ENCODE peak calls at places on chromosomes 4 and X, in eight cellular contexts. O is lower leg skin, G is GM06990, P is body of pancreas, K is HFFc6, H is GM20000, B is HCT116, F is suprapubic skin. Y is an unnamed sample.

GRCh38 chrX:24659646-24660045 is 12.5 kb upstream of the PCYT1B start:
- DNase-seq in O (no peak), G (no peak), P (no peak), K (no peak), H (no peak), B (no peak), F (no peak), Y (no peak)

GRCh38 chr4:3783691-3784306 is 17.6 kb downstream of the ADRA2C start:
- DNase-seq in O (no peak), G (no peak), P (peak), K (no peak), H (no peak), B (no peak), F (no peak), Y (peak)

GRCh38 chr4:128574706-128575105 is 234.8 kb upstream of the JADE1 start:
- DNase-seq in O (no peak), G (peak), P (peak), K (peak), H (peak), B (peak), F (no peak), Y (peak)

GRCh38 chrX:41459714-41460113 is 12.6 kb downstream of the NYX start:
- DNase-seq in O (no peak), G (no peak), P (no peak), K (no peak), H (no peak), B (no peak), F (no peak), Y (no peak)

GRCh38 chrX:65690057-65690855 is 22.8 kb downstream of the MSN start:
- DNase-seq in O (no peak), G (no peak), P (no peak), K (peak), H (no peak), B (no peak), F (no peak), Y (no peak)

GRCh38 chrX:150503898-150504219 is 64.6 kb upstream of the MTM1 start:
- DNase-seq in O (peak), G (no peak), P (peak), K (peak), H (no peak), B (no peak), F (no peak), Y (no peak)

GRCh38 chr4:169621754-169622481 is 1.5 kb downstream of the CLCN3 start:
- DNase-seq in O (no peak), G (peak), P (peak), K (peak), H (no peak), B (no peak), F (no peak), Y (no peak)

GRCh38 chr4:2936773-2937145 is 26.4 kb downstream of the NOP14 start:
- DNase-seq in O (peak), G (peak), P (no peak), K (peak), H (peak), B (no peak), F (peak), Y (no peak)

GRCh38 chrX:960821-961220 is 251.6 kb downstream of the CRLF2 start:
- DNase-seq in O (peak), G (no peak), P (no peak), K (no peak), H (no peak), B (no peak), F (no peak), Y (no peak)

GRCh38 chr4:43843501-43843900 is 605.1 kb downstream of the KCTD8 start:
- DNase-seq in O (no peak), G (no peak), P (no peak), K (no peak), H (no peak), B (no peak), F (no peak), Y (no peak)

GRCh38 chrX:154305481-154306205 is 10.0 kb downstream of the TKTL1 start:
- DNase-seq in O (no peak), G (no peak), P (no peak), K (no peak), H (no peak), B (no peak), F (no peak), Y (no peak)

GRCh38 chrX:37468111-37468739 is 103.2 kb upstream of the LANCL3 start:
- DNase-seq in O (no peak), G (no peak), P (no peak), K (no peak), H (no peak), B (no peak), F (no peak), Y (no peak)

GRCh38 chr4:87973283-87974169 is 2.0 kb upstream of the SPP1 start:
- DNase-seq in O (no peak), G (no peak), P (peak), K (peak), H (peak), B (peak), F (no peak), Y (peak)

GRCh38 chr4:13910556-13910955 is 283.0 kb upstream of the BOD1L1 start:
- DNase-seq in O (no peak), G (no peak), P (no peak), K (no peak), H (no peak), B (no peak), F (no peak), Y (no peak)

GRCh38 chr4:37914539-37914938 is 23.7 kb downstream of the TBC1D1 start:
- DNase-seq in O (no peak), G (no peak), P (no peak), K (no peak), H (no peak), B (no peak), F (no peak), Y (no peak)

GRCh38 chrX:41145920-41146608 is 60.8 kb downstream of the USP9X start:
- DNase-seq in O (no peak), G (no peak), P (no peak), K (peak), H (no peak), B (peak), F (no peak), Y (no peak)

GRCh38 chr4:151777471-151777870 is 16.7 kb upstream of the GATB start:
- DNase-seq in O (no peak), G (no peak), P (no peak), K (no peak), H (no peak), B (no peak), F (no peak), Y (no peak)

GRCh38 chr4:54439831-54440243 is 210.7 kb downstream of the PDGFRA start:
- DNase-seq in O (no peak), G (peak), P (peak), K (peak), H (no peak), B (no peak), F (peak), Y (no peak)

GRCh38 chr4:101244349-101244748 is 103.0 kb downstream of the PPP3CA start:
- DNase-seq in O (no peak), G (no peak), P (no peak), K (no peak), H (no peak), B (no peak), F (no peak), Y (no peak)

DNA sequence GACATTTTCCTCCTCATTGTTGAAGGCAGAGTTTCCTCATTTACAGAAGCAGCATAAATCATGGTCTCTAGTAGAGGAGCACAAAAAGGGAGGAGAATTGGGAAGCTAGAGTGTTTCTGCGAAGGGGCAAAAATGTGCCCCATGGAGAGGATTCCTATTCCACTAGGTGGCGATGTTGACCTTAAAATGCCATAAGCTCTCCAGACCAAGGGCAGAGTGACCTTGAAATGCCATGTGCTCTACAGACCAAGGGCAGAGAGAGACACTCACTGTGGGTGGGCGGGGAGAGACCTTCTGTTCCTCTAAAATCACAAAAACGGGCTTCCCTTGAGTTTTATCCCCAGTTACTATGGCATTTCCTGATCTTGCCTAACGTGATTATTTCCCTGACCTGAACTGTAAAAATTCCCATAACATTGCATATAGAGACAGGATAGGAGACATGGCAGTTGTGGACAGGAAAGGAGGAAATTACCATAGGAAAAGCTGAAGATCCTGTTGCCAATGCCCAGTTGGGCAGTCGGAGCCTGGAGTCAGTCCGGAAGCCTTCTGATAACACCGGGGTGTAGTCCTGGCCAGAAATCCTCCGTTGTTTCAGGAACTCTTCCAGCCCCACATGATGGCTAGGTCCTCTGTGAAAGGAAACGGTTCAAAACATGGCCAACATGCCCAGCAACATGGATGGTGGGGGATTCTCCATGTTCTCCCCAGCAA is 567.7 kb downstream of the MAGEB5 start:
- DNase-seq in O (no peak), G (no peak), P (peak), K (no peak), H (peak), B (peak), F (no peak), Y (no peak)
- TF ChIP-seq CTCF in O (no peak), G (peak), P (peak), K (peak), H (peak), B (peak), F (no peak), Y (peak)

GRCh38 chr4:688695-689497 is at the start of gene SLC49A3:
- DNase-seq in O (no peak), G (no peak), P (no peak), K (no peak), H (peak), B (no peak), F (no peak), Y (no peak)
- TF ChIP-seq CTCF in O (no peak), G (no peak), P (no peak), K (no peak), H (no peak), B (no peak), F (no peak), Y (no peak)

GRCh38 chrX:16465081-16465876 is 184.7 kb upstream of the S100G start:
- DNase-seq in O (no peak), G (no peak), P (no peak), K (no peak), H (no peak), B (no peak), F (no peak), Y (no peak)

GRCh38 chrX:16472345-16472744 is 177.6 kb upstream of the S100G start:
- DNase-seq in O (no peak), G (no peak), P (no peak), K (no peak), H (no peak), B (no peak), F (no peak), Y (no peak)

GRCh38 chrX:16474511-16474910 is 175.4 kb upstream of the S100G start:
- DNase-seq in O (no peak), G (no peak), P (no peak), K (no peak), H (no peak), B (no peak), F (no peak), Y (no peak)

GRCh38 chrX:16466640-16467432 is 183.1 kb upstream of the S100G start:
- DNase-seq in O (no peak), G (no peak), P (no peak), K (peak), H (no peak), B (no peak), F (no peak), Y (no peak)

GRCh38 chrX:16469870-16470269 is 180.1 kb upstream of the S100G start:
- DNase-seq in O (no peak), G (no peak), P (no peak), K (no peak), H (no peak), B (no peak), F (no peak), Y (no peak)
- TF ChIP-seq CTCF in O (no peak), G (peak), P (no peak), K (peak), H (no peak), B (peak), F (no peak), Y (no peak)

DNA sequence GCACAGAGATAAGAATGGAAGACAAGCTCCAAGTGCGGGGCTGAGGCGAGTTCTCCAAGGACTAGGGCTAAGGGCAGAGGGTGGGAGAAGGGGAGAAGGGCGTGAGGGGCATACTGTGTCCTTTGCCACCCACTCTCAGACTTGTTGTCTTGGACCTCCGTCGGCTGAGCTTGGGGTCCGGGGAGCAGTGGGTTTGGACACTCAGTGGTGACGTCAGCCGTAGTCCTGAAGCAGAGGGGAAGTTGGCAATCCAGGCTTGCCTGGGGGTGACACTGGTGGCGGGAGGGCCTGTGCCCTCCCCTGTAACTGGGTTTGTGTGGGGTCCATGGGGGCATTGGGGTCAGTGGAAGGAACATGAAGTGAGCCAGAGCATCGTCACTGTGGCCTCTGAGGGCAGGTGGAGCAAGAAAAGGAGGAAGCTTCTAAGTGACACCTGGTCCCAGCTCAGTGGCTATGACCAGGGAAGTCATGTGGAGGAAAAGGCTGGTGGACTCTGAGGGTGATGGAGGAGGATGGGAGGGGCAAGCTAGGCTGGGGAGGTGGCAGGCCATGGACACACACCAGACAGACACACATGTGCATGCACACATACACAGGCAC is 17.6 kb downstream of the CD99 start:
- DNase-seq in O (no peak), G (no peak), P (peak), K (no peak), H (no peak), B (no peak), F (no peak), Y (no peak)
- TF ChIP-seq CTCF in O (no peak), G (no peak), P (no peak), K (no peak), H (no peak), B (no peak), F (no peak), Y (no peak)

DNA sequence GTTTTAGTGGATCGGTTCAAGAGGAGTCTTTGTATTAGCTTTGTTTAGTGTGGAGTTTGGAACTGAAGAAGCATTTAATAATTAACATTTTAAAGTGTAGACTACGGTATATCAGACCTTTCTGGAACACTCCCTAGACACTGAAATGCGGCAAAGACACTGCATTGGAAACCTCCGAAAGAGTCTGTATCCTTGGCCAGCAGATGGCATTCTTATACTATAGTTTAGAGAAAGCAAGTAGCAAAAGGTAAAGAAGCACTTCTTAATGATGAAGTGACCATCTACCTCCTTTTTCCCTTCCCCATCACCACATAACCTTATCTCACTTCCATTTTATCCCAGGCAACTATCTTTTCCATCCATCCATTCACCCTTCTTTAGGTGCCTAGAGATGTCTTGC is 7.6 kb downstream of the FABP2 start:
- DNase-seq in O (no peak), G (no peak), P (peak), K (peak), H (peak), B (no peak), F (no peak), Y (peak)
- TF ChIP-seq CTCF in O (no peak), G (peak), P (peak), K (peak), H (peak), B (peak), F (peak), Y (no peak)

GRCh38 chrX:26649534-26649933 is 433.6 kb downstream of the MAGEB5 start:
- DNase-seq in O (no peak), G (no peak), P (no peak), K (no peak), H (peak), B (peak), F (no peak), Y (no peak)
- TF ChIP-seq CTCF in O (no peak), G (peak), P (no peak), K (peak), H (peak), B (peak), F (no peak), Y (peak)

Y was measured in endothelial cell.